ENCODE peak calls at places on chromosomes 4 and X, in six cellular contexts. K, C, Z, B, T and V are unnamed samples.

GRCh38 chr4:107196312-107196711 is 160.2 kb upstream of the DKK2 start:
- DNase-seq in K (no peak), C (no peak), Z (no peak), B (no peak), T (no peak), V (no peak)

GRCh38 chrX:123884809-123885408 is 25.1 kb downstream of the XIAP start:
- DNase-seq in K (peak; percentile 36), C (peak; percentile 50), Z (peak; percentile 55), B (no peak), T (no peak), V (peak; percentile 24)

GRCh38 chr4:115687356-115687755 is 573.9 kb upstream of the NDST4 start:
- DNase-seq in K (no peak), C (no peak), Z (no peak), B (no peak), T (no peak), V (no peak)

GRCh38 chrX:9285342-9285771 is 179.5 kb upstream of the TBL1X start:
- DNase-seq in K (no peak), C (no peak), Z (no peak), B (no peak), T (no peak), V (no peak)

GRCh38 chrX:42107495-42108139 is 184.3 kb upstream of the CASK start:
- DNase-seq in K (no peak), C (no peak), Z (no peak), B (no peak), T (no peak), V (no peak)

GRCh38 chrX:72540318-72540717 is 32.3 kb downstream of the HDAC8 start:
- DNase-seq in K (no peak), C (no peak), Z (peak; percentile 3), B (no peak), T (no peak), V (no peak)

GRCh38 chr4:8082517-8083055 is 76.0 kb downstream of the ABLIM2 start:
- DNase-seq in K (no peak), C (no peak), Z (no peak), B (no peak), T (no peak), V (no peak)

GRCh38 chr4:47741200-47741599 is 96.7 kb downstream of the CORIN start:
- DNase-seq in K (no peak), C (no peak), Z (no peak), B (no peak), T (no peak), V (no peak)

GRCh38 chr4:54588404-54588803 is 69.4 kb upstream of the KIT start:
- DNase-seq in K (no peak), C (no peak), Z (peak; percentile 71), B (no peak), T (no peak), V (no peak)

GRCh38 chr4:13306356-13306755 is 177.8 kb downstream of the RAB28 start:
- DNase-seq in K (no peak), C (no peak), Z (no peak), B (no peak), T (no peak), V (no peak)

GRCh38 chrX:16594490-16594889 is 55.5 kb upstream of the S100G start:
- DNase-seq in K (no peak), C (no peak), Z (no peak), B (no peak), T (no peak), V (no peak)

GRCh38 chr4:133869486-133869885 is 332.1 kb downstream of the PABPC4L start:
- DNase-seq in K (no peak), C (no peak), Z (no peak), B (no peak), T (no peak), V (no peak)

GRCh38 chr4:4820739-4821138 is 38.7 kb upstream of the MSX1 start:
- DNase-seq in K (no peak), C (no peak), Z (no peak), B (no peak), T (no peak), V (no peak)

GRCh38 chr4:72715299-72715698 is 146.3 kb upstream of the ADAMTS3 start:
- DNase-seq in K (no peak), C (no peak), Z (no peak), B (no peak), T (no peak), V (no peak)

GRCh38 chr4:37422102-37422501 is 177.6 kb downstream of the NWD2 start:
- DNase-seq in K (no peak), C (no peak), Z (no peak), B (peak; percentile 29), T (no peak), V (no peak)

GRCh38 chr4:163748474-163748873 is 254.0 kb downstream of the TMA16 start:
- DNase-seq in K (no peak), C (no peak), Z (no peak), B (no peak), T (no peak), V (no peak)

DNA sequence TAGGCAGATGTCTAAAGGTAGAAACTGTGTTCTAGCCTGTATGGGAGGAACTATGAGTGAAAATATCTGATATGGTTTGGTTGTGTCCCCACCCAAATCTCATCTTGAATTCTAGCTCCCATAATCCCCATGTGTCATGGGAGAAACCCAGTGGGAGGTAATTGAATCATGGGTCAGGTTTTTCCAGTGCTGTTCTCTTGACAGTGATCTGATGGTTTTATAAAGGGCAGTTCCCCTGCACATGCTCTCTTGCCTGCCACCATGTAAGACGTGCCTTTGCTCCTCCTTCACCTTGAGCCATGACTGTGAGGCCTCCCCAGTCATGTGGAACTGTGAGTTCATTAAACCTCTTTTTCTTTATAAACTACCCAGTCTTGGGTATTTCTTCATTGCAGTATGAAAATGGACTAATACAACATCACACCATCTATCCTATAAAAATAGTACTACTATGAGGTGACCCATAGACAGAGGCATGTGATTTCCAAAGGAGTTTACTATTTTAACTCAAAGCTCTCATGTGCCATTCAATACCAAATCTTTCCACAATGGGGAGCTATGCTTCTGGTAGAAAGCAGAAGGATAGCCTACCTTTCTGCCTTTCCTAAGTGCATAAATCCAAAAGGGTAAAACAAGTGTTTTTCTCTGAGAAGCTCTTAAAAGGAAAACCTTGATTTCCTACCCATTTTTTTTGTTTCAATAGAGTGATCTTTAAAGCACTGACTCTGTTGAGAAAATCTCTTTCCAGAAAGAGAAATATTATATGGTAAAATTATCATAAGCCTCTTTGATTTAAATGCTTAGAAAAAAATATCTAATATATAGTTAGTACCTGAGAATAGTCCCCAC is 38.8 kb downstream of the SEC31A start:
- DNase-seq in K (no peak), C (no peak), Z (peak; percentile 40), B (no peak), T (no peak), V (no peak)
- TF ChIP-seq CTCF in K (peak; percentile 31), C (peak; percentile 31), Z (peak; percentile 28), B (peak; percentile 28), T (peak; percentile 40), V (no peak)

GRCh38 chr4:124318292-124318691 is 394.2 kb downstream of the ANKRD50 start:
- DNase-seq in K (no peak), C (no peak), Z (no peak), B (no peak), T (no peak), V (no peak)
- TF ChIP-seq EP300 in K (no peak), C (no peak), Z (no peak), B (no peak), T (no peak), V (no peak)

DNA sequence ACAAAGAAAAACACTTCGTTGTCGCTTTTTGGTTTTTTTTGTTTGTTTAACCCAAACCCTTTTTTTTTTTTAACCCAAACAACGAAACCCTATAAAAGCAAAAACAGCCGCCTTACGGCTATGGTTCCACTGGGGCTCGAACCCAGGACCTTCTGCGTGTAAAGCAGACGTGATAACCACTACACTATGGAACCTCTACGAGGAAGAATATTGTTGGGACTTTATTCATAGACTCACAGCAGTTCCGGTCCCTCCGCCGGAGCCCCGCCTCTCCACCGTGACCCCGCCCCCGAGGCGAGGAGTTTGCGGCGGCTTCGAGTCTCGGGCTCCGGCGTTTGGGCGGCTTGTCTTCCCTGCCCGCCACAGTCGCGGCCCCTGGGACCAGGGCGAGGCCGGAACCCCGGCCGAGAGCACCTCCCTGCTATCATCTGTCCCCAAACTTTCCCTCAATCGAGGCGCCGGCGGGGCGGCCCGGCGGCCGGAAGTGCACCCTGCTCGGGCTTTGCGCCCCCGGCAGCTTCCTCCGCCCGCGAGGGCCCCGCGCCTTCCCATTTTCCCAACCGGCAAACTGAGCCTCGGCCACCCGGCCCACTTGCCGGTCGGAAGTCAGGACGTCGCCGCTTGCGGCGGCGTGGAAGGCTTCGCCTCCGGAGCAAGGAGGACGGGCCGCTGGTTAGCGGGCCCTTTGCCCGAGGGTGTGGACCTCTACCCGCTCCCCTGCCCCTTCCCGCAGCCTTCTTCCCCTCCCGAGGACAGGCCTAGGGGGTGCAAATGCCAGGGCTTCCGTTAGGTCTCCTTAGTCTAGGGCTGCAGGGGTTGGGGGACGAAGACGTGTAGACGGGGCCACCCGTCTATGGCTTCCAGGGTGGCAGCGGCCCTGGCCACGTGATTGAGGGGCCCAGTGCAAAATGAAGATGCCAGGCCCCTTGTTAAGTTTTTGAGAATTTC is 3.2 kb upstream of the RS1 start:
- DNase-seq in K (peak; percentile 62), C (peak; percentile 76), Z (peak; percentile 75), B (peak; percentile 78), T (peak; percentile 82), V (peak; percentile 85)
- TF ChIP-seq POLR2A in K (peak; percentile 23), C (peak; percentile 35), Z (peak; percentile 22), B (peak; percentile 30), T (no peak), V (peak; percentile 53)

DNA sequence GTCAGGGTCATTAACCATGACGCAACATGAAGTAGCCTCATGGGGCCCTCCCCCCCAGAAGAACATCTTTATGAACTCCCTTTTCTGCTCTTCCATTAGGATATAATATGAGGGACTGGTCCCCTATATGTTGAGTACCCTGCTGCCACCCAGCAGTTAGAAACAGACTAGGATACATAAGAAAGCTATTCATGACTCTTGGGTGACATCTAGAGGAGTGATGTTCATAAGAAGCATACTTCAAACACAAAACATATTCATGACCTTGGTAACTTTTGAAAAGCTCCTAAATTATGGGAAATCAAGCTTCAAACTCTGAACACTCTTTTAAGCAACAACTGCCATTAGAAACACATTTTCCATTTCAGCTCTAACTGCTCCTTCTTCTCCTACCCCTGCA is 155.2 kb upstream of the SPIN4 start:
- DNase-seq in K (no peak), C (no peak), Z (peak; percentile 44), B (no peak), T (no peak), V (no peak)
- TF ChIP-seq CTCF in K (peak; percentile 34), C (peak; percentile 10), Z (peak; percentile 43), B (no peak), T (no peak), V (no peak)

DNA sequence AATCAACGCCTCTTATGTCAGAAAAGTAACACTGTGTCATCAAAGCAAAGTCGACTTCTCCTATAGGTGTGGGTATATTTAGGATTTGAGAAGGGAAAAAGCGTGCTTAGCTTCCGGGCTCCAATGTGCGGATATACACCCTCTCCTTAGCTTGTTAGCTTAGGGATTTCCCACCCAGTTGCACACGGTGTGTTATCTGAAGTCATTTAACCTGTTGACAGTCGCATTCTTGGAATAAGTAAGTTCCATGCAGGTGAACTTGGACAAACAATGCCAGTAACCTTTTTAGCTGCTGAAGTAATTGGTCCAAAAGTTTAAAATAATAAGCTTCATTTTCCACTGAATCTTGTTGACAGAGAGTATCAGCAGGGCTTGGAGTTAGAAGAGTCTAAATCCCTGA is 113.7 kb downstream of the SHROOM3 start:
- DNase-seq in K (no peak), C (no peak), Z (no peak), B (no peak), T (no peak), V (no peak)
- TF ChIP-seq EP300 in K (no peak), C (no peak), Z (no peak), B (no peak), T (no peak), V (no peak)